ENCODE peak calls at places on chromosomes 3 and 15, in eight cellular contexts. C is neural progenitor cell, A is SK-N-SH, K is PC-3, I is mesendoderm, E is astrocyte, W is HCT116, D is H9. F is an unnamed sample. For H3K79me2, the result is how much of the 10 kb centered on the place peaks cover.

GRCh38 chr15:86362556-86362955 is 282.9 kb downstream of the AGBL1 start:
- DNase-seq in C (no peak), W (no peak), K (peak), E (peak), A (no peak), I (peak), D (peak), F (no peak)

GRCh38 chr15:45268135-45268534 is 16.1 kb downstream of the SLC28A2 start:
- DNase-seq in I (peak), C (no peak), E (no peak), D (peak), K (peak), W (no peak), A (no peak), F (no peak)

GRCh38 chr3:9260305-9260704 is 10.9 kb upstream of the SRGAP3 start:
- DNase-seq in I (no peak), A (no peak), K (no peak), C (no peak), E (no peak), W (no peak), D (peak), F (no peak)

GRCh38 chr15:55916666-55917409 is 76.6 kb downstream of the NEDD4 start:
- DNase-seq in I (no peak), C (peak), W (no peak), K (peak), A (no peak), E (peak), D (no peak), F (no peak)

GRCh38 chr15:43514241-43515057 is 3.0 kb upstream of the MAP1A start:
- DNase-seq in K (peak), W (no peak), C (peak), I (peak), D (peak), A (peak), E (peak), F (peak)

GRCh38 chr15:45458746-45459403 is 63.7 kb downstream of the SLC30A4 start:
- DNase-seq in A (peak), D (peak), E (no peak), C (peak), K (peak), W (no peak), I (peak), F (peak)

GRCh38 chr15:82146990-82147461 is 101.2 kb upstream of the MEX3B start:
- DNase-seq in C (no peak), A (no peak), E (peak), D (no peak), W (peak), I (peak), K (peak), F (peak)

GRCh38 chr3:18900994-18901393 is 247.3 kb upstream of the KCNH8 start:
- DNase-seq in W (no peak), A (no peak), I (no peak), D (no peak), K (no peak), C (no peak), E (peak), F (no peak)

GRCh38 chr3:114707225-114707860 is 413.5 kb downstream of the TIGIT start:
- DNase-seq in C (no peak), D (no peak), E (no peak), K (no peak), I (peak), W (peak), A (no peak), F (no peak)

GRCh38 chr15:66838671-66839239 is 136.7 kb downstream of the SMAD6 start:
- DNase-seq in D (no peak), A (peak), W (peak), I (peak), K (peak), E (peak), C (no peak), F (peak)

GRCh38 chr15:48619446-48619845 is 26.1 kb downstream of the FBN1 start:
- DNase-seq in A (no peak), D (no peak), W (no peak), C (no peak), E (no peak), I (no peak), K (no peak), F (no peak)

GRCh38 chr3:133532951-133533350 is 40.5 kb upstream of the CDV3 start:
- DNase-seq in W (no peak), K (no peak), E (peak), C (no peak), D (no peak), I (peak), A (no peak), F (no peak)

GRCh38 chr3:113717818-113718217 is 21.4 kb upstream of the USF3 start:
- DNase-seq in E (no peak), K (peak), C (no peak), W (no peak), I (no peak), D (no peak), A (no peak), F (no peak)

GRCh38 chr3:55899887-55900286 is 412.8 kb upstream of the WNT5A start:
- DNase-seq in W (no peak), C (peak), I (peak), A (no peak), E (no peak), D (peak), K (peak), F (no peak)

GRCh38 chr3:132210476-132211346 is 106.5 kb upstream of the ACP3 start:
- DNase-seq in C (peak), D (peak), W (peak), K (peak), I (peak), E (no peak), A (peak), F (peak)

GRCh38 chr3:143040264-143040879 is 39.0 kb downstream of the U2SURP start:
- DNase-seq in D (no peak), K (peak), A (no peak), C (peak), E (peak), W (no peak), I (peak), F (peak)
- H3K79me2 ChIP-seq in D (under half), K (under half), A (under half), C (under half), E (under half), W (under half), I (under half), F (under half)

DNA sequence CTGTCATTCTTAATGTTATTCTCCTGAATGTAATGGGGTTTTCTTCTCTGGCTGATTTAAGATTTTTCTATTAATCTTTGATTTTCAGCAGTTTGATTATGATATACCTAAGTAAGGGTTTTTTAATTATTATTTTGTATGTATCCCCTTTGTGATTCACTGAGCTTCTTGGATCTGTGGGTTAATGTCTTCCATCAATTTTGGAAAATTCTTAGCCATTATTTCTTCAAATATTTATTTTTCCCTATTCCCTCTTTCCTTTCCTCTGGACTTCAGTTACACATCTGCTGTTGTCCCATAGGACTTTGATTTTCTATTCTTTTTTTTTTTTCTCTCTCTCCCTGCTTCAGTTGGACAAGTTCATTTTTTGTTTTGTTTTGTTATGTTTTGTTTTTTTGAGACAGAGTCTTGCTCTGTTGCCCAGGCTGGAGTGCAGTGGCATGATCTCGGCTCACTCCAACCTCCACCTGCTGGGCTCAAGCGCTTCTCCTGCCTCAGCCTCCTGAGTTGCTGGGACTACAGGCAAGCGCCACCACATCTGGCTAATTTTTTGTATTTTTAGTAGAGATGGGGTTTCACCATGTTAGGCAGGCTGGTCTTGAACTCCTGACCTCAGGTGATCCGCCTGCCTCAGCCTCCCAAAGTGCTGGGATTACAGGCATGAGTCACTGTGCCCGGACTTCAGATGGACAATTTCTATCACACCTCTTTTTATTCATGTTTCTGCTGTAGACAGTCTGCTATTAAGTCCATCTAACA is 40.6 kb downstream of the XYLB start:
- DNase-seq in C (no peak), D (no peak), E (no peak), I (no peak), W (no peak), A (no peak), K (no peak), F (no peak)
- H3K4me2 ChIP-seq in C (no peak), D (no peak), E (no peak), I (no peak), W (no peak), A (no peak), K (no peak), F (no peak)

DNA sequence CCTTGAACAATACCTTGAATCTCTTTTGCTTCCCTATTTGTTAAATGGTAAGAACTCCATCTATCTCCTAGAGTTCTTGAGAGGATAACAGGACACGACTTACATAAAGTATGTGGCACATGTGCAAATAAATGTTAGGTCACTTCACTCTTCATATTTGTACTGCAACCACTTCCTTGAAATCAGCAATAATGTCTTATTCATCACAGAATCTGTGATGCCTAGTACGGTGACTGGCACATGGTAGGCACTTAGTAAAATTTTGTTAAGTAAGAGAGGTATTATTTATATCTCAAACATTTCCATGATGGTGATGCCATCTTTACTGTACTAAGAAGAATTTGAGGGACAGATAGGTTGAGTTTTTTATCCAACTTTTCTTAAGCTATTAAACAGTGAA is 14.3 kb downstream of the CD47 start:
- DNase-seq in D (no peak), K (peak), E (no peak), W (no peak), I (no peak), C (no peak), A (no peak), F (no peak)
- H3K79me2 ChIP-seq in D (under half), K (under half), E (under half), W (under half), I (under half), C (under half), A (under half), F (under half)

GRCh38 chr3:6929918-6930317 is 69.0 kb downstream of the GRM7 start:
- DNase-seq in D (no peak), E (no peak), I (no peak), W (no peak), A (no peak), K (no peak), C (no peak), F (no peak)
- H3K4me2 ChIP-seq in D (no peak), E (no peak), I (no peak), W (no peak), A (no peak), K (no peak), C (no peak), F (no peak)

GRCh38 chr3:172217877-172218276 is 178.5 kb downstream of the FNDC3B start:
- DNase-seq in C (no peak), W (no peak), I (no peak), E (peak), D (no peak), A (no peak), K (peak), F (peak)

GRCh38 chr3:172218350-172219323 is 179.3 kb downstream of the FNDC3B start:
- DNase-seq in D (no peak), K (no peak), C (no peak), W (no peak), I (peak), E (peak), A (no peak), F (peak)

GRCh38 chr3:172219750-172220149 is 180.4 kb downstream of the FNDC3B start:
- DNase-seq in D (no peak), C (no peak), K (no peak), I (no peak), E (no peak), A (no peak), W (no peak), F (no peak)

GRCh38 chr3:172216267-172216666 is 176.9 kb downstream of the FNDC3B start:
- DNase-seq in W (no peak), A (no peak), D (no peak), E (no peak), I (no peak), C (no peak), K (no peak), F (no peak)

DNA sequence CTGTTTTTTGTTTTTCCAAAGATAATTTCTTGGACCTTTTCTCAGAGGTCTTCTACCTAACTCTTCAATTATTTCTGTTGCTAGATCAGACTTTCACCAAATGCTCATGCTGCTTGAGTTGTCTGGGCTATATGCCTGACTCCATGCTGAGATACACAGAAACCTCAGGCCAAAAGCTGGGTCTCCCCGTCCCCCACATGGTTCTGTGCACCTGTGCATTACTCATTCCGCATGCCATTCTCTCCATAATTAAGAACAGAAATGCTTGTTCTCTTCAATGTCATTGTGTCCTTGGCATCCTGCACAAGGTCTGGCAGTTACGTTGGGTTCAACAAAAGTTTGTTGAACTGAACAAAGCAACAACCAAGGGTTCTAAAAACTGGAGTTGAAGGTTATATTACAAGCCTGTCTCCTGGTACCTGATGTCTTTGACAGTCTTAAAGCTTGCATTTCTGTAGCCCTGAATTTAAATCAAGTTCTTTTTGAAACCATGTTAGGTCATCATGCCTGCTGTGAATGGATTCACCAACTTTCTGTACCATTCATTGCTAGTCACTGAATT is 177.5 kb downstream of the FNDC3B start:
- DNase-seq in I (no peak), A (no peak), K (no peak), W (no peak), E (no peak), C (no peak), D (no peak), F (no peak)
- H3K79me2 ChIP-seq in I (under half), A (half or more), K (half or more), W (under half), E (half or more), C (under half), D (under half), F (half or more)

GRCh38 chr3:190543656-190544055 is 29.8 kb downstream of the IL1RAP start:
- DNase-seq in C (no peak), A (no peak), I (no peak), K (peak), W (no peak), D (no peak), E (no peak), F (no peak)
- H3K4me2 ChIP-seq in C (no peak), A (no peak), I (no peak), K (peak), W (no peak), D (no peak), E (no peak), F (no peak)